ENCODE peak calls at places on chromosome 1, in seven cellular contexts. One of them, this sample, is unnamed.

GRCh38 chr1:207261971-207262370 is 59.5 kb upstream of the CD55 start:
- DNase-seq in thyroid gland: no peak
- DNase-seq in vagina: no peak
- DNase-seq in tibial nerve: no peak
- DNase-seq in heart left ventricle: no peak
- DNase-seq in endothelial cell of umbilical vein: no peak
- DNase-seq in transverse colon: no peak
- DNase-seq in this sample: no peak

GRCh38 chr1:172393354-172393753 is 27.1 kb upstream of the C1orf105 start:
- DNase-seq in transverse colon: no peak
- DNase-seq in heart left ventricle: no peak
- DNase-seq in vagina: no peak
- DNase-seq in thyroid gland: no peak
- DNase-seq in tibial nerve: peak; percentile 10
- DNase-seq in endothelial cell of umbilical vein: no peak
- DNase-seq in this sample: peak; percentile 20

GRCh38 chr1:33637846-33638440 is 165.5 kb downstream of the ZSCAN20 start:
- DNase-seq in endothelial cell of umbilical vein: no peak
- DNase-seq in vagina: no peak
- DNase-seq in thyroid gland: no peak
- DNase-seq in transverse colon: no peak
- DNase-seq in tibial nerve: no peak
- DNase-seq in heart left ventricle: no peak
- DNase-seq in this sample: no peak

GRCh38 chr1:74571875-74572274 is 59.5 kb upstream of the LRRC53 start:
- DNase-seq in vagina: no peak
- DNase-seq in transverse colon: no peak
- DNase-seq in tibial nerve: no peak
- DNase-seq in thyroid gland: no peak
- DNase-seq in heart left ventricle: no peak
- DNase-seq in endothelial cell of umbilical vein: no peak
- DNase-seq in this sample: no peak

GRCh38 chr1:228311091-228311490 is 95.5 kb downstream of the TRIM11 start:
- DNase-seq in tibial nerve: no peak
- DNase-seq in heart left ventricle: no peak
- DNase-seq in endothelial cell of umbilical vein: no peak
- DNase-seq in transverse colon: no peak
- DNase-seq in vagina: no peak
- DNase-seq in thyroid gland: no peak
- DNase-seq in this sample: no peak

GRCh38 chr1:77347646-77348045 is 65.8 kb downstream of the AK5 start:
- DNase-seq in heart left ventricle: no peak
- DNase-seq in vagina: no peak
- DNase-seq in endothelial cell of umbilical vein: peak; percentile 13
- DNase-seq in tibial nerve: no peak
- DNase-seq in thyroid gland: no peak
- DNase-seq in transverse colon: no peak
- DNase-seq in this sample: no peak

GRCh38 chr1:119712342-119713038 is 756 bp downstream of the PHGDH start:
- DNase-seq in vagina: no peak
- DNase-seq in tibial nerve: peak; percentile 75
- DNase-seq in heart left ventricle: peak; percentile 87
- DNase-seq in transverse colon: peak; percentile 65
- DNase-seq in thyroid gland: peak; percentile 77
- DNase-seq in endothelial cell of umbilical vein: peak; percentile 69
- DNase-seq in this sample: peak; percentile 82

GRCh38 chr1:149942207-149942606 is 5.5 kb upstream of the MTMR11 start:
- DNase-seq in tibial nerve: no peak
- DNase-seq in thyroid gland: no peak
- DNase-seq in heart left ventricle: no peak
- DNase-seq in transverse colon: peak; percentile 52
- DNase-seq in vagina: no peak
- DNase-seq in endothelial cell of umbilical vein: peak; percentile 57
- DNase-seq in this sample: no peak

GRCh38 chr1:87194856-87195255 is 133.8 kb upstream of the LMO4 start:
- DNase-seq in vagina: no peak
- DNase-seq in tibial nerve: no peak
- DNase-seq in endothelial cell of umbilical vein: no peak
- DNase-seq in transverse colon: no peak
- DNase-seq in thyroid gland: no peak
- DNase-seq in heart left ventricle: no peak
- DNase-seq in this sample: no peak

DNA sequence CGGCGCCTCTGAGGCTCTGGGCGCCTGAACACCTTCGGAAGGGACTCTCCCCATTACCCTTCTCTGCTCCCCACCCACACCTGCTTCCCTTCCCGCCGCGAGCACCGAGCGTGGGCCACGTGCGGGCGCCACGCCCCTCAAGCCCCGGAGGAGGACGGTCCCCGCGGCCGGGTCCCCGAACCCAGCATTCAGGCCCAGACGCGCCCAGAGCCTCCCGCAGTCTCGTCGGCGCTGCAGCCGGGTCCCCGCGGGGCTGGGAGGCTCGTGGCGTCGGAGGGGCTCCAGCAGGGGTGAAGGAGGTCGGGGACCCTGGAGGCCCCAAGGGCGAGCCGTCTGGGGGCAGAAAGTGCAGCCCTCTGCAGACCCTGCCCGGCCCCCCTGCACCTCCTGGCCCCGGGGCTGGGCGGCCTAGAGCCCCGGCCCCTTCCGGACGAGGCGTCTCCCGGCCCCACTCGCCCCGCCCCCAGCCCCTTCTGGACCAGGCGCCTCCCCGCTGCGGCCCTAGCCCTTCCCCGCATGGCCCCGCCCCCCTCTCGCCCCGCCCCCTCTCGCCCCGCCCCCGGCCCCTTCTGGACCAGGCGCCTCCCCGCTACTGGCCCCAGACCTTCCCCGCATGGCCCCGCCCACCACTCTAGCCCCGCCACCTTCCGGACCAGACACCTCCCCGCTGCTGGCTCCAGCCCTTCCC is 378 bp upstream of the SMIM1 start:
- DNase-seq in vagina: peak; percentile 93
- DNase-seq in heart left ventricle: peak; percentile 93
- DNase-seq in transverse colon: peak; percentile 96
- DNase-seq in tibial nerve: peak; percentile 70
- DNase-seq in thyroid gland: peak; percentile 95
- DNase-seq in endothelial cell of umbilical vein: peak; percentile 72
- DNase-seq in this sample: peak; percentile 97
- TF ChIP-seq POLR2A in vagina: no peak
- TF ChIP-seq POLR2A in heart left ventricle: peak; percentile 61
- TF ChIP-seq POLR2A in transverse colon: no peak
- TF ChIP-seq POLR2A in tibial nerve: peak; percentile 22
- TF ChIP-seq POLR2A in thyroid gland: no peak
- TF ChIP-seq POLR2A in endothelial cell of umbilical vein: no peak
- TF ChIP-seq POLR2A in this sample: no peak

GRCh38 chr1:27380223-27380622 is 2.9 kb downstream of the CD164L2 start:
- DNase-seq in endothelial cell of umbilical vein: no peak
- DNase-seq in transverse colon: no peak
- DNase-seq in tibial nerve: no peak
- DNase-seq in vagina: no peak
- DNase-seq in thyroid gland: no peak
- DNase-seq in heart left ventricle: no peak
- DNase-seq in this sample: no peak

GRCh38 chr1:27377760-27378495 is 3.3 kb upstream of the FCN3 start:
- DNase-seq in vagina: no peak
- DNase-seq in transverse colon: no peak
- DNase-seq in thyroid gland: no peak
- DNase-seq in endothelial cell of umbilical vein: no peak
- DNase-seq in heart left ventricle: no peak
- DNase-seq in tibial nerve: no peak
- DNase-seq in this sample: no peak

GRCh38 chr1:27380766-27381733 is 2.1 kb downstream of the CD164L2 start:
- DNase-seq in transverse colon: no peak
- DNase-seq in endothelial cell of umbilical vein: no peak
- DNase-seq in heart left ventricle: no peak
- DNase-seq in vagina: no peak
- DNase-seq in tibial nerve: no peak
- DNase-seq in thyroid gland: no peak
- DNase-seq in this sample: no peak

GRCh38 chr1:27381976-27382762 is 964 bp downstream of the CD164L2 start:
- DNase-seq in endothelial cell of umbilical vein: no peak
- DNase-seq in vagina: no peak
- DNase-seq in thyroid gland: no peak
- DNase-seq in tibial nerve: no peak
- DNase-seq in heart left ventricle: no peak
- DNase-seq in transverse colon: no peak
- DNase-seq in this sample: no peak

GRCh38 chr1:27379564-27380132 is 3.5 kb downstream of the CD164L2 start:
- DNase-seq in heart left ventricle: no peak
- DNase-seq in tibial nerve: no peak
- DNase-seq in transverse colon: no peak
- DNase-seq in endothelial cell of umbilical vein: no peak
- DNase-seq in vagina: no peak
- DNase-seq in thyroid gland: no peak
- DNase-seq in this sample: no peak
- TF ChIP-seq CTCF in heart left ventricle: no peak
- TF ChIP-seq CTCF in tibial nerve: no peak
- TF ChIP-seq CTCF in transverse colon: no peak
- TF ChIP-seq CTCF in endothelial cell of umbilical vein: no peak
- TF ChIP-seq CTCF in vagina: no peak
- TF ChIP-seq CTCF in thyroid gland: no peak
- TF ChIP-seq CTCF in this sample: no peak

GRCh38 chr1:112956503-112957132 is 622 bp upstream of the SLC16A1 start:
- DNase-seq in vagina: peak; percentile 89
- DNase-seq in transverse colon: no peak
- DNase-seq in tibial nerve: peak; percentile 29
- DNase-seq in thyroid gland: no peak
- DNase-seq in heart left ventricle: peak; percentile 57
- DNase-seq in endothelial cell of umbilical vein: no peak
- DNase-seq in this sample: peak; percentile 13
- TF ChIP-seq POLR2A in vagina: no peak
- TF ChIP-seq POLR2A in transverse colon: no peak
- TF ChIP-seq POLR2A in tibial nerve: no peak
- TF ChIP-seq POLR2A in thyroid gland: no peak
- TF ChIP-seq POLR2A in heart left ventricle: no peak
- TF ChIP-seq POLR2A in endothelial cell of umbilical vein: no peak
- TF ChIP-seq POLR2A in this sample: no peak

DNA sequence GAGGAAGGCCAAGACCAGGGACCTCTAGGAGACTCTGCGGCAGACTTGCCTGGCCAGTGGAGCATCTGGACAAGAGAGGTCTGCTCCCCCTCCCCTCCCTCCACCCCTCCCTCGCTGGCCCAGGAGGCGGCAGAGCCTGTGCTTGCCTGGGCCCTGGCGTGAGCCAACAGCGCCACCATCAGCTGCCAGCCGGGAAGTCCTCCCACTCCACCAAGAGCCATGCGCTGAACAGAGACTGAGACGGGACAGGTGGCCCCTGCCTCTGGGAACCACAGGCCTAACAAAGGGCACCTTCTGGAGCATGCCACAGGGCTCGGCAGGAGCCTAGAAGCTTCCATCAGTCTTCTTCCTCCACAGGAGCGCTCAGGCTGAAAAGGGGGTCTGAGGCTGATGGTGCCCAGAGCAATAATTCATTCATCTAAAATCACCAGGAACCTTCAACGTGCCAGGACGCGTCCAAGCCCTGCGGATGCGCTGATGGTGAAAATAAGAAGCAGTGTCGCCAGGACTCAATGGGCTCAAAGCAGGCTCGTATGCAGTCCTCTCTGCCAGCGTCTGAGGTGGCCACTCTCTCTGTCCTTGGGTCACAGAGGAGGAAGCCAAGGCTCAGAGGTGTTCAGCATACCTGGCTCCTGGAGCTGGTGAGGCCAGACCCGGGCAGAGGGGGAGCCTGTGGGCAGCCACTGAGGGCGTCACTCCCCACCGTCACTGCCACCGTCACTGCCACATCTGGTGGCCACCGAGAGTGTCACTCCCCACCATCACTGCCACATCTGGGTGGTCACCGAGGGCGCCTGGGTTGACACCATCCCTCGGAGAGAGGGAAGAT is 161.2 kb downstream of the NPHP4 start:
- DNase-seq in transverse colon: no peak
- DNase-seq in vagina: no peak
- DNase-seq in endothelial cell of umbilical vein: no peak
- DNase-seq in heart left ventricle: no peak
- DNase-seq in tibial nerve: no peak
- DNase-seq in thyroid gland: no peak
- DNase-seq in this sample: peak; percentile 22
- TF ChIP-seq CTCF in transverse colon: no peak
- TF ChIP-seq CTCF in vagina: no peak
- TF ChIP-seq CTCF in endothelial cell of umbilical vein: no peak
- TF ChIP-seq CTCF in heart left ventricle: no peak
- TF ChIP-seq CTCF in tibial nerve: no peak
- TF ChIP-seq CTCF in thyroid gland: no peak
- TF ChIP-seq CTCF in this sample: peak; percentile 25

DNA sequence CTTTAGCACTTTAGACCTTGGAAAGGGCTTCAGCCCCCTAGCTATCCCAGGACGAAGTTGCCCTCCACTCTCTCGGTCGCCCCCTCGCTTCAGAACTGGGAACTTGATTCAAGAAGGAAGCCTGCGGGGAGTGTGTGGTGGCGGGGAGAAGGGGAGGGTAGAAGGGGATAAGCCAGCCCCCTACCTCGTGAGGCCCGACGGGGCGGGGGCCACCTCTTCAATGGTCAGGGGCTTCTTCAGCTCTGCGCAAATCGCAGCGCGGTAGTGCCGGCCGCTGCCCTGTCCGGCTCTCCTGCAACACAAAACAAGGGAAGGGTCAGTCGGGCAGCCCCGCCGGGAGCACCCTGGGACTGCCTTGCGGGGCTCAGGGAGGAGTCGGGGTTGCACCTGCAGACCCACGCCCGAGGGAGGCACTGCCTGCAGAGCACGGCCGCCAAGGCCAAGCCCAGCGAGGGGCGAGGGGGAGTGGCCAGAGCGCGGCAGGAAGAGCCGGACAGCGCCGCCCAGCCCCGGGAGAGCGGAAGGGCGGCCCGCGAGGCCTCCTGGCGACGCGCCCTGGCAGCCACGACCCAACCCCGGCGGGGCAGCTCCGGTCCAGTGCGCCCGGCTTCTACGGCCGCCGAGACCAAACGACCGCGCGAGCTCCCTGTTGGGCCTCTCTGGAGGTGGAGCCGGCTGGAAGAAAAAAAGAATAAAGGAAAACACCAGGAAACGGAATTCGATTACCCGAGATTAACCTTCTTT is 56.2 kb upstream of the RASAL2 start:
- DNase-seq in endothelial cell of umbilical vein: peak; percentile 76
- DNase-seq in thyroid gland: peak; percentile 83
- DNase-seq in heart left ventricle: peak; percentile 94
- DNase-seq in vagina: no peak
- DNase-seq in tibial nerve: peak; percentile 44
- DNase-seq in transverse colon: peak; percentile 88
- DNase-seq in this sample: peak; percentile 93
- TF ChIP-seq POLR2A in endothelial cell of umbilical vein: peak; percentile 66
- TF ChIP-seq POLR2A in thyroid gland: no peak
- TF ChIP-seq POLR2A in heart left ventricle: peak; percentile 66
- TF ChIP-seq POLR2A in vagina: no peak
- TF ChIP-seq POLR2A in tibial nerve: no peak
- TF ChIP-seq POLR2A in transverse colon: peak; percentile 69
- TF ChIP-seq POLR2A in this sample: peak; percentile 78

GRCh38 chr1:221669441-221669840 is 72.4 kb downstream of the DUSP10 start:
- DNase-seq in endothelial cell of umbilical vein: no peak
- DNase-seq in heart left ventricle: no peak
- DNase-seq in tibial nerve: no peak
- DNase-seq in vagina: no peak
- DNase-seq in transverse colon: no peak
- DNase-seq in thyroid gland: no peak
- DNase-seq in this sample: no peak
- TF ChIP-seq CTCF in endothelial cell of umbilical vein: no peak
- TF ChIP-seq CTCF in heart left ventricle: no peak
- TF ChIP-seq CTCF in tibial nerve: no peak
- TF ChIP-seq CTCF in vagina: no peak
- TF ChIP-seq CTCF in transverse colon: no peak
- TF ChIP-seq CTCF in thyroid gland: no peak
- TF ChIP-seq CTCF in this sample: no peak